ENCODE peak calls at places on chromosomes 13 and 19, in eight cellular contexts. S, M, E, B, C, W, Q and I are unnamed samples.

GRCh38 chr13:50320297-50320862 is 305.1 kb downstream of the KCNRG start:
- DNase-seq in S (peak; percentile 89), M (no peak), E (no peak), B (peak; percentile 87), C (no peak), W (no peak), Q (peak; percentile 66), I (no peak)

GRCh38 chr13:68369739-68370138 is 1139.6 kb upstream of the PCDH9 start:
- DNase-seq in S (peak; percentile 68), M (no peak), E (no peak), B (no peak), C (peak; percentile 12), W (peak; percentile 2), Q (no peak), I (no peak)

GRCh38 chr13:27293873-27294515 is 23.4 kb downstream of the RASL11A start:
- DNase-seq in S (no peak), M (no peak), E (peak; percentile 6), B (no peak), C (no peak), W (no peak), Q (no peak), I (no peak)

GRCh38 chr13:23765531-23765930 is 123.7 kb downstream of the MIPEP start:
- DNase-seq in S (no peak), M (no peak), E (no peak), B (no peak), C (no peak), W (no peak), Q (no peak), I (no peak)

GRCh38 chr19:35030257-35031071 is at the start of gene SCN1B:
- DNase-seq in S (peak; percentile 60), M (peak; percentile 89), E (no peak), B (peak; percentile 43), C (peak; percentile 85), W (peak; percentile 83), Q (peak; percentile 59), I (peak; percentile 60)

GRCh38 chr13:98496239-98496668 is 80.7 kb downstream of the STK24 start:
- DNase-seq in S (no peak), M (no peak), E (no peak), B (no peak), C (no peak), W (no peak), Q (peak; percentile 72), I (no peak)

GRCh38 chr19:46210634-46211033 is 18.9 kb upstream of the IGFL1 start:
- DNase-seq in S (no peak), M (no peak), E (no peak), B (no peak), C (peak; percentile 34), W (no peak), Q (no peak), I (no peak)

GRCh38 chr13:73924607-73925006 is 209.6 kb downstream of the KLF12 start:
- DNase-seq in S (no peak), M (no peak), E (peak; percentile 46), B (no peak), C (no peak), W (no peak), Q (no peak), I (no peak)

GRCh38 chr19:34677386-34678084 is at the start of gene ZNF302:
- DNase-seq in S (peak; percentile 90), M (peak; percentile 99), E (peak; percentile 98), B (peak; percentile 87), C (peak; percentile 27), W (peak; percentile 98), Q (peak; percentile 98), I (peak; percentile 90)

GRCh38 chr13:24232037-24232436 is 71.5 kb downstream of the SPATA13 start:
- DNase-seq in S (peak; percentile 10), M (no peak), E (no peak), B (no peak), C (no peak), W (no peak), Q (no peak), I (no peak)

GRCh38 chr19:54967611-54968010 is 1.4 kb downstream of the NLRP2 start:
- DNase-seq in S (no peak), M (no peak), E (peak; percentile 79), B (no peak), C (no peak), W (no peak), Q (no peak), I (no peak)

GRCh38 chr19:7921302-7921954 is 1.3 kb downstream of the SNAPC2 start:
- DNase-seq in S (no peak), M (no peak), E (no peak), B (no peak), C (peak; percentile 44), W (no peak), Q (no peak), I (no peak)

GRCh38 chr13:44927953-44928352 is 61.3 kb downstream of the NUFIP1 start:
- DNase-seq in S (no peak), M (no peak), E (no peak), B (no peak), C (no peak), W (no peak), Q (no peak), I (no peak)

GRCh38 chr13:25503856-25504255 is 132.1 kb downstream of the ATP8A2 start:
- DNase-seq in S (no peak), M (no peak), E (no peak), B (no peak), C (no peak), W (no peak), Q (no peak), I (no peak)

GRCh38 chr19:31289381-31289880 is 59.8 kb downstream of the TSHZ3 start:
- DNase-seq in S (no peak), M (no peak), E (no peak), B (no peak), C (no peak), W (no peak), Q (no peak), I (no peak)

GRCh38 chr19:2848625-2849024 is 7.3 kb downstream of the ZNF555 start:
- DNase-seq in S (no peak), M (no peak), E (no peak), B (no peak), C (no peak), W (no peak), Q (no peak), I (no peak)

GRCh38 chr19:41426116-41426841 is 895 bp downstream of the B3GNT8 start:
- DNase-seq in S (no peak), M (no peak), E (no peak), B (no peak), C (no peak), W (no peak), Q (no peak), I (no peak)

GRCh38 chr19:49712397-49712859 is 21.5 kb downstream of the CPT1C start:
- DNase-seq in S (peak; percentile 86), M (peak; percentile 72), E (no peak), B (peak; percentile 53), C (peak; percentile 97), W (peak; percentile 92), Q (peak; percentile 61), I (no peak)

GRCh38 chr13:52850396-52851152 is 2.1 kb upstream of the PCDH8 start:
- DNase-seq in S (peak; percentile 38), M (peak; percentile 93), E (peak; percentile 74), B (no peak), C (peak; percentile 3), W (peak; percentile 96), Q (peak; percentile 48), I (no peak)
- TF ChIP-seq EZH2 in S (no peak), M (no peak), E (no peak), B (no peak), C (no peak), W (no peak), Q (no peak), I (no peak)

GRCh38 chr19:6856749-6857372 is 30.5 kb upstream of the ADGRE1 start:
- DNase-seq in S (no peak), M (no peak), E (no peak), B (no peak), C (no peak), W (no peak), Q (no peak), I (no peak)
- TF ChIP-seq EZH2 in S (no peak), M (no peak), E (no peak), B (no peak), C (no peak), W (no peak), Q (no peak), I (no peak)

GRCh38 chr13:105368781-105369180 is 1166.7 kb downstream of the EFNB2 start:
- DNase-seq in S (no peak), M (no peak), E (no peak), B (peak; percentile 5), C (no peak), W (no peak), Q (no peak), I (no peak)

GRCh38 chr13:105370011-105370645 is 1165.3 kb downstream of the EFNB2 start:
- DNase-seq in S (no peak), M (no peak), E (no peak), B (peak; percentile 12), C (no peak), W (no peak), Q (no peak), I (no peak)

GRCh38 chr13:105363747-105364177 is 1171.7 kb downstream of the EFNB2 start:
- DNase-seq in S (no peak), M (peak; percentile 20), E (no peak), B (no peak), C (no peak), W (no peak), Q (peak; percentile 6), I (peak; percentile 69)

DNA sequence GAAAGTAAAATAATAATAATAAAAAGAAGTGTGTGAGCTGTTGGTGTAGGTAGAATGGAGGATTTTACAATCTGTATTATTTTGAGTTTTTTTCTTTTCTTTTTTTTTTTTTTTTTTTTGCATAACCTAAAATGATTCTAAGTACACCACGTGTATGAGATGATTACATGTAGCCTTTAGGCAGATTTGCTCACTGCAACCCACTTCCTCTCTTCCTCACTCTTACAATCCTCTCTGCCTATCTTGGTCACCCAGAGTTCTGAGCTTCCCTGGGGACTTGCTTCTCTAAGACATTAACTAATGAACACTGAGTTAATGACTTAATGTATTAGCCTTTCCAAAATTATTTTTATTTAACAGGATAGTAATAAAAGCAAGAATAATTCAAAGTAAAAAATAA is 1169.6 kb downstream of the EFNB2 start:
- DNase-seq in S (no peak), M (no peak), E (no peak), B (no peak), C (no peak), W (no peak), Q (no peak), I (peak; percentile 68)
- TF ChIP-seq EZH2 in S (no peak), M (no peak), E (no peak), B (no peak), C (no peak), W (no peak), Q (no peak), I (no peak)

GRCh38 chr19:14070268-14071050 is 2.1 kb upstream of the MISP3 start:
- DNase-seq in S (no peak), M (no peak), E (no peak), B (no peak), C (no peak), W (no peak), Q (no peak), I (no peak)

GRCh38 chr19:14078406-14078805 is 5.8 kb downstream of the MISP3 start:
- DNase-seq in S (no peak), M (no peak), E (no peak), B (no peak), C (no peak), W (no peak), Q (no peak), I (no peak)

GRCh38 chr19:14073232-14073924 is 792 bp downstream of the MISP3 start:
- DNase-seq in S (peak; percentile 80), M (peak; percentile 92), E (peak; percentile 83), B (peak; percentile 61), C (peak; percentile 85), W (peak; percentile 74), Q (peak; percentile 78), I (peak; percentile 81)

GRCh38 chr19:14073925-14074838 is 1.6 kb downstream of the MISP3 start:
- DNase-seq in S (peak; percentile 46), M (no peak), E (no peak), B (peak; percentile 50), C (peak; percentile 60), W (no peak), Q (no peak), I (peak; percentile 55)

GRCh38 chr19:14072535-14073231 is at the start of gene MISP3:
- DNase-seq in S (peak; percentile 68), M (peak; percentile 70), E (peak; percentile 67), B (peak; percentile 48), C (peak; percentile 40), W (peak; percentile 46), Q (peak; percentile 34), I (peak; percentile 26)
- TF ChIP-seq EZH2 in S (no peak), M (peak; percentile 80), E (no peak), B (no peak), C (no peak), W (no peak), Q (no peak), I (peak; percentile 94)